ENCODE peak calls at places on chromosomes 13 and 19, in eight cellular contexts. Y, Z, C, V, K, S, U and M are unnamed samples.
A peak's percentile ranks its signal among the peaks of the same experiment; 100 is the strongest.

GRCh38 chr13:27005556-27005955 is 166.1 kb downstream of the USP12 start:
- DNase-seq in Y (peak; percentile 27), Z (no peak), C (no peak), V (no peak), K (no peak), S (no peak), U (no peak), M (no peak)

GRCh38 chr13:77532983-77533382 is 2.5 kb upstream of the SCEL start:
- DNase-seq in Y (no peak), Z (no peak), C (no peak), V (no peak), K (no peak), S (no peak), U (no peak), M (no peak)

GRCh38 chr13:99151516-99151915 is 49.1 kb upstream of the UBAC2 start:
- DNase-seq in Y (no peak), Z (peak; percentile 67), C (no peak), V (no peak), K (no peak), S (no peak), U (peak; percentile 96), M (peak; percentile 69)

GRCh38 chr13:81988542-81988941 is 1647.6 kb upstream of the SPRY2 start:
- DNase-seq in Y (no peak), Z (no peak), C (no peak), V (no peak), K (no peak), S (no peak), U (no peak), M (no peak)

GRCh38 chr13:35596299-35596698 is 119.8 kb upstream of the MAB21L1 start:
- DNase-seq in Y (no peak), Z (no peak), C (no peak), V (no peak), K (no peak), S (no peak), U (no peak), M (no peak)

GRCh38 chr13:68176486-68176885 is 946.4 kb upstream of the PCDH9 start:
- DNase-seq in Y (no peak), Z (peak; percentile 94), C (no peak), V (no peak), K (no peak), S (no peak), U (peak; percentile 48), M (peak; percentile 56)

GRCh38 chr19:55156202-55157063 is 1.1 kb downstream of the TNNI3 start:
- DNase-seq in Y (peak; percentile 59), Z (no peak), C (no peak), V (no peak), K (no peak), S (peak; percentile 73), U (peak; percentile 49), M (peak; percentile 62)

GRCh38 chr19:51607920-51608562 is 22.2 kb downstream of the SIGLEC5 start:
- DNase-seq in Y (peak; percentile 71), Z (peak; percentile 45), C (peak; percentile 78), V (peak; percentile 30), K (no peak), S (peak; percentile 80), U (peak; percentile 78), M (peak; percentile 74)

GRCh38 chr19:4984448-4984990 is 15.6 kb downstream of the KDM4B start:
- DNase-seq in Y (peak; percentile 38), Z (no peak), C (no peak), V (no peak), K (no peak), S (no peak), U (no peak), M (no peak)

GRCh38 chr19:38562096-38562495 is 55.7 kb downstream of the MAP4K1 start:
- DNase-seq in Y (no peak), Z (no peak), C (no peak), V (no peak), K (no peak), S (no peak), U (no peak), M (no peak)

GRCh38 chr19:36113895-36114762 is 546 bp downstream of the POLR2I start:
- DNase-seq in Y (peak; percentile 16), Z (no peak), C (no peak), V (peak; percentile 13), K (no peak), S (peak; percentile 43), U (peak; percentile 51), M (peak; percentile 47)

GRCh38 chr13:107275312-107275711 is 707.4 kb upstream of the ARGLU1 start:
- DNase-seq in Y (no peak), Z (no peak), C (no peak), V (no peak), K (no peak), S (no peak), U (no peak), M (no peak)

GRCh38 chr13:72696590-72696989 is 30.8 kb downstream of the MZT1 start:
- DNase-seq in Y (no peak), Z (peak; percentile 43), C (no peak), V (no peak), K (no peak), S (no peak), U (peak; percentile 27), M (peak; percentile 24)

GRCh38 chr19:8334458-8335342 is 8.4 kb downstream of the KANK3 start:
- DNase-seq in Y (peak; percentile 65), Z (peak; percentile 51), C (no peak), V (peak; percentile 40), K (no peak), S (no peak), U (peak; percentile 93), M (peak; percentile 62)

GRCh38 chr19:57800696-57801095 is 14.0 kb downstream of the ZNF552 start:
- DNase-seq in Y (no peak), Z (no peak), C (no peak), V (no peak), K (no peak), S (no peak), U (no peak), M (no peak)

GRCh38 chr19:16867211-16867610 is 21.6 kb upstream of the F2RL3 start:
- DNase-seq in Y (no peak), Z (peak; percentile 28), C (no peak), V (no peak), K (no peak), S (no peak), U (peak; percentile 50), M (no peak)

GRCh38 chr19:3879656-3880055 is 829 bp upstream of the ATCAY start:
- DNase-seq in Y (no peak), Z (no peak), C (no peak), V (no peak), K (no peak), S (no peak), U (no peak), M (no peak)

GRCh38 chr13:46580362-46580839 is 27.4 kb downstream of the LRCH1 start:
- DNase-seq in Y (no peak), Z (no peak), C (no peak), V (no peak), K (no peak), S (no peak), U (no peak), M (no peak)

GRCh38 chr13:46575843-46576242 is 22.9 kb downstream of the LRCH1 start:
- DNase-seq in Y (no peak), Z (peak; percentile 71), C (no peak), V (no peak), K (no peak), S (no peak), U (peak; percentile 74), M (peak; percentile 91)

GRCh38 chr13:46577656-46578589 is 25.0 kb downstream of the LRCH1 start:
- DNase-seq in Y (no peak), Z (no peak), C (no peak), V (no peak), K (no peak), S (no peak), U (no peak), M (peak; percentile 40)

GRCh38 chr13:46575321-46575721 is 22.4 kb downstream of the LRCH1 start:
- DNase-seq in Y (no peak), Z (no peak), C (no peak), V (no peak), K (no peak), S (no peak), U (peak; percentile 18), M (peak; percentile 73)

DNA sequence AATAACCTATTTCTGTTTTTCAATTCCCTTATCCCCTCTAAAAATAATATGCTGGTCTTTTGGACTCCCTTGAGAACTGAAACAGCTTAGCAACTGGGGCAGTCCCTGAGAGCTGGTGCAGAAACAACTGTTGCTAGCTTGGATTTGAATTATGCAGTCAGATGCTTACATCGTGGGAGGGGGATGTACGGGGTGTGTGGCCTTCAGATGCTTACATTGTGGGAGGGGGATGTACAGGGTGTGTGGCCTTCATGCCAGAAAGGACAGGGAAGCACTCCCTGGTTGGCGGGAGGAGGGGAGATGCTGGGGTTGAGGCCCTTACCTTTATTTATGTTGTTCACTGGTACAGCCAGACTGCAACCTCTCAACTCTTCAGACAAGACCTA is 25.6 kb downstream of the LRCH1 start:
- DNase-seq in Y (no peak), Z (no peak), C (no peak), V (no peak), K (no peak), S (no peak), U (no peak), M (no peak)
- H3K4me3 ChIP-seq in Y (no peak overlapping the region), Z (no peak overlapping the region), C (no peak overlapping the region), V (no peak overlapping the region), K (peak overlapping the region; percentile 34), S (no peak overlapping the region), U (no peak overlapping the region), M (no peak overlapping the region)

GRCh38 chr13:113083402-113084061 is 22.1 kb upstream of the F7 start:
- DNase-seq in Y (no peak), Z (no peak), C (no peak), V (peak; percentile 76), K (no peak), S (peak; percentile 64), U (peak; percentile 30), M (peak; percentile 69)
- H3K4me3 ChIP-seq in Y (no peak overlapping the region), Z (no peak overlapping the region), C (no peak overlapping the region), V (no peak overlapping the region), K (no peak overlapping the region), S (no peak overlapping the region), U (no peak overlapping the region), M (no peak overlapping the region)

GRCh38 chr19:48290923-48291700 is 21.2 kb downstream of the ZNF114 start:
- DNase-seq in Y (peak; percentile 72), Z (peak; percentile 89), C (peak; percentile 63), V (peak; percentile 65), K (peak; percentile 21), S (peak; percentile 80), U (peak; percentile 73), M (peak; percentile 86)
- H3K4me3 ChIP-seq in Y (peak overlapping the region; percentile 1), Z (peak overlapping the region; percentile 47), C (peak overlapping the region; percentile 9), V (peak overlapping the region; percentile 32), K (peak overlapping the region; percentile 73), S (peak overlapping the region; percentile 48), U (peak overlapping the region; percentile 45), M (peak overlapping the region; percentile 51)

DNA sequence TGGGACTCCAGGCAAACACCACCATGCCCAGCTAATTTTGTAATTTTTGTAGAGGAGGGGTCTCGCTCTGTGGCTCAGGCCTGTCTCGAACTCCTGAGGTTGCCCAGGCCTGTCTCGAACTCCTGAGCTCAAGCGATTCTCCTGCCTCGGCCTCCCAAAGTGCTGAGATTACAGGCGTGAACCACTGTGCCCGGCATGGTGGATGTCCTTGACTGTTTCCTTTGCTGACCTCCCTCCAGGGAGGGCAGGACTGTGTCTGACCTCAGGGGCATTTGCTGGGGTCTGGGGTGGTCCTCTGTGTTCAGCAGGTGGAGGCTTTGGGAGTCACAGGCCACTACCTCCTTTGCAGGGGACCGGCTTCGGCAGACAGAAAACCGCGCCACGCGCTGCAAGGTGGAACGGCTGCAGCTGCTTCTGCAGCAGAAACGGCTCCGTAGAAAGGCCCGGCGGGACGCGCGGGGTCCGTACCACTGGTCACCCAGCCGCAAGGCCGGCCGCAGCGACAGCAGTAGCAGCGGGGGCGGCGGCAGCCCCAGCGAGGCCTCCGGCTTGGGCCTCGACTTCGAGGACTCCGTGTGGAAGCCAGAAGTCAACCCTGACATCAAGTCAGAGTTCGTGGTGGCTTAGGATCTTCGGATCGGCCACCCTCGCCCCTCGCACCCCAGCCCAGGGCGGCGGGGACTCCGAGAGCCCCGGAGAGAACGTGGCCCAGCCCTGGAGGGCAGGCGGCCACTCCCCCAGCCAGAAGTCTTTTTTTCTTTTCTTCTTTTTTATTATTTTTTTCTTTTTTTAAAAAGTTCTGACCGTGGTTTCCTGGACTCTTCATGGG is 8.5 kb downstream of the MIDN start:
- DNase-seq in Y (no peak), Z (no peak), C (no peak), V (no peak), K (no peak), S (no peak), U (no peak), M (no peak)
- H3K4me3 ChIP-seq in Y (no peak overlapping the region), Z (no peak overlapping the region), C (no peak overlapping the region), V (no peak overlapping the region), K (no peak overlapping the region), S (no peak overlapping the region), U (no peak overlapping the region), M (no peak overlapping the region)